ENCODE peak calls at places on chromosomes 1 and 21, in ten cellular contexts. One of them, this sample, is unnamed.

GRCh38 chr1:178126790-178127189 is 32.9 kb downstream of the RASAL2 start:
- DNase-seq in IMR-90: peak
- DNase-seq in tibial nerve: no peak
- DNase-seq in mammary epithelial cell: peak
- DNase-seq in heart left ventricle: no peak
- DNase-seq in PC-3: peak
- DNase-seq in A549: peak
- DNase-seq in cardiac muscle cell: no peak
- DNase-seq in spleen: no peak
- DNase-seq in Panc1: peak
- DNase-seq in this sample: no peak

GRCh38 chr1:43144228-43144627 is 27.9 kb downstream of the EBNA1BP2 start:
- DNase-seq in mammary epithelial cell: peak
- DNase-seq in cardiac muscle cell: no peak
- DNase-seq in heart left ventricle: no peak
- DNase-seq in Panc1: no peak
- DNase-seq in tibial nerve: no peak
- DNase-seq in PC-3: peak
- DNase-seq in spleen: no peak
- DNase-seq in A549: peak
- DNase-seq in IMR-90: peak
- DNase-seq in this sample: no peak

GRCh38 chr1:108691128-108691885 is 803 bp upstream of the PRPF38B start:
- DNase-seq in A549: no peak
- DNase-seq in Panc1: no peak
- DNase-seq in PC-3: no peak
- DNase-seq in tibial nerve: no peak
- DNase-seq in cardiac muscle cell: no peak
- DNase-seq in mammary epithelial cell: no peak
- DNase-seq in IMR-90: peak
- DNase-seq in spleen: no peak
- DNase-seq in heart left ventricle: no peak
- DNase-seq in this sample: no peak

GRCh38 chr21:37087188-37087587 is 14.1 kb downstream of the TTC3 start:
- DNase-seq in spleen: no peak
- DNase-seq in cardiac muscle cell: peak
- DNase-seq in heart left ventricle: no peak
- DNase-seq in mammary epithelial cell: peak
- DNase-seq in A549: peak
- DNase-seq in IMR-90: peak
- DNase-seq in tibial nerve: no peak
- DNase-seq in PC-3: peak
- DNase-seq in Panc1: no peak
- DNase-seq in this sample: no peak

GRCh38 chr1:155134858-155135415 is 715 bp upstream of the SLC50A1 start:
- DNase-seq in PC-3: peak
- DNase-seq in Panc1: peak
- DNase-seq in tibial nerve: peak
- DNase-seq in A549: peak
- DNase-seq in spleen: peak
- DNase-seq in heart left ventricle: peak
- DNase-seq in mammary epithelial cell: peak
- DNase-seq in cardiac muscle cell: peak
- DNase-seq in IMR-90: peak
- DNase-seq in this sample: peak

GRCh38 chr1:203185061-203185461 is 1.4 kb downstream of the CHI3L1 start:
- DNase-seq in A549: no peak
- DNase-seq in Panc1: no peak
- DNase-seq in mammary epithelial cell: no peak
- DNase-seq in spleen: no peak
- DNase-seq in heart left ventricle: no peak
- DNase-seq in tibial nerve: no peak
- DNase-seq in IMR-90: no peak
- DNase-seq in cardiac muscle cell: no peak
- DNase-seq in PC-3: no peak
- DNase-seq in this sample: no peak

GRCh38 chr1:33433509-33434362 is 2.8 kb upstream of the PHC2 start:
- DNase-seq in tibial nerve: no peak
- DNase-seq in PC-3: peak
- DNase-seq in spleen: no peak
- DNase-seq in Panc1: peak
- DNase-seq in A549: peak
- DNase-seq in IMR-90: peak
- DNase-seq in heart left ventricle: peak
- DNase-seq in mammary epithelial cell: peak
- DNase-seq in cardiac muscle cell: no peak
- DNase-seq in this sample: no peak

GRCh38 chr1:20339811-20340457 is 49.3 kb downstream of the VWA5B1 start:
- DNase-seq in cardiac muscle cell: no peak
- DNase-seq in Panc1: no peak
- DNase-seq in spleen: peak
- DNase-seq in PC-3: no peak
- DNase-seq in heart left ventricle: no peak
- DNase-seq in IMR-90: no peak
- DNase-seq in mammary epithelial cell: no peak
- DNase-seq in tibial nerve: no peak
- DNase-seq in A549: no peak
- DNase-seq in this sample: no peak

GRCh38 chr1:1538334-1538733 is 2.1 kb downstream of the TMEM240 start:
- DNase-seq in IMR-90: no peak
- DNase-seq in PC-3: no peak
- DNase-seq in tibial nerve: no peak
- DNase-seq in mammary epithelial cell: no peak
- DNase-seq in cardiac muscle cell: no peak
- DNase-seq in Panc1: no peak
- DNase-seq in A549: no peak
- DNase-seq in spleen: no peak
- DNase-seq in heart left ventricle: no peak
- DNase-seq in this sample: no peak

GRCh38 chr1:9717193-9718005 is 65.9 kb downstream of the PIK3CD start:
- DNase-seq in PC-3: no peak
- DNase-seq in cardiac muscle cell: peak
- DNase-seq in IMR-90: no peak
- DNase-seq in tibial nerve: peak
- DNase-seq in heart left ventricle: peak
- DNase-seq in mammary epithelial cell: no peak
- DNase-seq in spleen: peak
- DNase-seq in A549: no peak
- DNase-seq in Panc1: no peak
- DNase-seq in this sample: no peak

GRCh38 chr1:178039826-178040380 is 54.0 kb upstream of the RASAL2 start:
- DNase-seq in heart left ventricle: no peak
- DNase-seq in cardiac muscle cell: no peak
- DNase-seq in mammary epithelial cell: no peak
- DNase-seq in tibial nerve: no peak
- DNase-seq in IMR-90: no peak
- DNase-seq in spleen: no peak
- DNase-seq in Panc1: no peak
- DNase-seq in A549: peak
- DNase-seq in PC-3: no peak
- DNase-seq in this sample: no peak

GRCh38 chr1:201463071-201463552 is 5.9 kb downstream of the PHLDA3 start:
- DNase-seq in A549: peak
- DNase-seq in heart left ventricle: no peak
- DNase-seq in spleen: no peak
- DNase-seq in Panc1: no peak
- DNase-seq in tibial nerve: no peak
- DNase-seq in mammary epithelial cell: peak
- DNase-seq in cardiac muscle cell: peak
- DNase-seq in IMR-90: no peak
- DNase-seq in PC-3: peak
- DNase-seq in this sample: peak

GRCh38 chr1:105641407-105641806 is 1415.1 kb upstream of the PRMT6 start:
- DNase-seq in spleen: no peak
- DNase-seq in mammary epithelial cell: no peak
- DNase-seq in PC-3: peak
- DNase-seq in tibial nerve: no peak
- DNase-seq in IMR-90: no peak
- DNase-seq in heart left ventricle: no peak
- DNase-seq in A549: no peak
- DNase-seq in cardiac muscle cell: no peak
- DNase-seq in Panc1: no peak
- DNase-seq in this sample: no peak

GRCh38 chr21:40512590-40512989 is 334.4 kb downstream of the DSCAM start:
- DNase-seq in IMR-90: no peak
- DNase-seq in cardiac muscle cell: no peak
- DNase-seq in PC-3: peak
- DNase-seq in A549: no peak
- DNase-seq in heart left ventricle: no peak
- DNase-seq in mammary epithelial cell: no peak
- DNase-seq in Panc1: no peak
- DNase-seq in tibial nerve: no peak
- DNase-seq in spleen: no peak
- DNase-seq in this sample: no peak

GRCh38 chr1:23081376-23081775 is 62.1 kb downstream of the KDM1A start:
- DNase-seq in spleen: no peak
- DNase-seq in IMR-90: no peak
- DNase-seq in cardiac muscle cell: peak
- DNase-seq in PC-3: peak
- DNase-seq in mammary epithelial cell: no peak
- DNase-seq in Panc1: no peak
- DNase-seq in heart left ventricle: no peak
- DNase-seq in A549: peak
- DNase-seq in tibial nerve: no peak
- DNase-seq in this sample: no peak
- TF ChIP-seq CTCF in spleen: no peak
- TF ChIP-seq CTCF in IMR-90: no peak
- TF ChIP-seq CTCF in cardiac muscle cell: peak
- TF ChIP-seq CTCF in PC-3: peak
- TF ChIP-seq CTCF in mammary epithelial cell: peak
- TF ChIP-seq CTCF in Panc1: peak
- TF ChIP-seq CTCF in heart left ventricle: no peak
- TF ChIP-seq CTCF in A549: no peak
- TF ChIP-seq CTCF in tibial nerve: no peak
- TF ChIP-seq CTCF in this sample: no peak

DNA sequence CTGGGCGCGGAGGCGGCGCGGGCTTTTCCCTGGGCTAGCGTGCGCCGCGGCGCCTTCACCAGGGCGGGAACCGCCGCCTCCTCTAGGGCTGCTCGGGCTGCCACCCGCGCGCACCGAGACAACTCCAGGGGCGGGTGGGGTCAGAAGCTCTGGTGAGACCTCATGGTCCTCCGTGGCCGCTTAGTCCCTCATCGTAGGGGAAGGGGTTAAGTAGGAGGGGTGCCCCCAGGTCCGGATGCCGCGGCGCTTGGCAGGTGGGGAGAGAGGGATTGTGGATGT is 559 bp downstream of the SERTAD4 start:
- DNase-seq in heart left ventricle: peak
- DNase-seq in PC-3: peak
- DNase-seq in cardiac muscle cell: peak
- DNase-seq in Panc1: no peak
- DNase-seq in mammary epithelial cell: no peak
- DNase-seq in A549: no peak
- DNase-seq in IMR-90: no peak
- DNase-seq in spleen: no peak
- DNase-seq in tibial nerve: no peak
- DNase-seq in this sample: no peak
- H3K4me3 ChIP-seq in heart left ventricle: peak
- H3K4me3 ChIP-seq in PC-3: peak
- H3K4me3 ChIP-seq in cardiac muscle cell: peak
- H3K4me3 ChIP-seq in Panc1: peak
- H3K4me3 ChIP-seq in mammary epithelial cell: peak
- H3K4me3 ChIP-seq in A549: peak
- H3K4me3 ChIP-seq in IMR-90: peak
- H3K4me3 ChIP-seq in spleen: peak
- H3K4me3 ChIP-seq in tibial nerve: peak
- H3K4me3 ChIP-seq in this sample: peak

GRCh38 chr1:22259581-22260282 is 116.8 kb upstream of the WNT4 start:
- DNase-seq in mammary epithelial cell: no peak
- DNase-seq in cardiac muscle cell: no peak
- DNase-seq in heart left ventricle: no peak
- DNase-seq in tibial nerve: no peak
- DNase-seq in spleen: no peak
- DNase-seq in IMR-90: peak
- DNase-seq in PC-3: peak
- DNase-seq in A549: peak
- DNase-seq in Panc1: no peak
- DNase-seq in this sample: no peak

GRCh38 chr1:22257286-22258275 is 114.7 kb upstream of the WNT4 start:
- DNase-seq in heart left ventricle: no peak
- DNase-seq in IMR-90: no peak
- DNase-seq in A549: peak
- DNase-seq in tibial nerve: no peak
- DNase-seq in mammary epithelial cell: no peak
- DNase-seq in PC-3: peak
- DNase-seq in cardiac muscle cell: no peak
- DNase-seq in spleen: no peak
- DNase-seq in Panc1: no peak
- DNase-seq in this sample: no peak

GRCh38 chr1:22256213-22256512 is 113.3 kb upstream of the WNT4 start:
- DNase-seq in A549: no peak
- DNase-seq in cardiac muscle cell: no peak
- DNase-seq in IMR-90: no peak
- DNase-seq in PC-3: no peak
- DNase-seq in tibial nerve: no peak
- DNase-seq in spleen: no peak
- DNase-seq in heart left ventricle: no peak
- DNase-seq in Panc1: no peak
- DNase-seq in mammary epithelial cell: no peak
- DNase-seq in this sample: no peak

GRCh38 chr1:22260860-22261432 is 118.0 kb upstream of the WNT4 start:
- DNase-seq in tibial nerve: no peak
- DNase-seq in mammary epithelial cell: no peak
- DNase-seq in heart left ventricle: no peak
- DNase-seq in cardiac muscle cell: no peak
- DNase-seq in PC-3: no peak
- DNase-seq in A549: no peak
- DNase-seq in spleen: no peak
- DNase-seq in Panc1: no peak
- DNase-seq in IMR-90: no peak
- DNase-seq in this sample: no peak

DNA sequence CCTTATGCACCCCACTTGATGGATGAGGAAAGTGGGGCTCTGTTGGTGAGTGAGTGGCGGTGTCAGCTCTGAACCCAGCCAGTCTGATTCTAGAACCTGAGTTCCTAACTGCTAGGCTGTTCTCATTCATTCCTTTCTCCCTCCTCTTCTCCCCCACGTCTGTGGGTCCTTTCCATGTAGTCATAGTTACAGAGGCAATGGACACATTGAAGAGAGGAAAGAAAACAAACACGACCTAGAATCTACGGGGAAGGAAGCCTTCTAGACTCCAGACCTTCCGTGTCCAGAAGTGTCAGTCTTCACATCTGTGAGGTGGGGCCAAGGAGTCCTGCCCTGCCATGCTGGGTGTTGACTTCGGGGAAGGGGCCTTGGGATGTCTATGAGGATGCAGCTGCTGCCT is 115.8 kb upstream of the WNT4 start:
- DNase-seq in mammary epithelial cell: no peak
- DNase-seq in Panc1: no peak
- DNase-seq in cardiac muscle cell: no peak
- DNase-seq in tibial nerve: no peak
- DNase-seq in IMR-90: peak
- DNase-seq in PC-3: no peak
- DNase-seq in spleen: no peak
- DNase-seq in A549: no peak
- DNase-seq in heart left ventricle: no peak
- DNase-seq in this sample: no peak
- H3K27ac ChIP-seq in mammary epithelial cell: no peak
- H3K27ac ChIP-seq in Panc1: no peak
- H3K27ac ChIP-seq in cardiac muscle cell: no peak
- H3K27ac ChIP-seq in tibial nerve: no peak
- H3K27ac ChIP-seq in IMR-90: peak
- H3K27ac ChIP-seq in PC-3: peak
- H3K27ac ChIP-seq in spleen: no peak
- H3K27ac ChIP-seq in A549: peak
- H3K27ac ChIP-seq in heart left ventricle: no peak
- H3K27ac ChIP-seq in this sample: no peak

GRCh38 chr1:61569212-61569621 is 155.7 kb downstream of the TM2D1 start:
- DNase-seq in heart left ventricle: no peak
- DNase-seq in spleen: no peak
- DNase-seq in cardiac muscle cell: no peak
- DNase-seq in Panc1: no peak
- DNase-seq in PC-3: no peak
- DNase-seq in A549: no peak
- DNase-seq in mammary epithelial cell: no peak
- DNase-seq in IMR-90: no peak
- DNase-seq in tibial nerve: no peak
- DNase-seq in this sample: no peak
- TF ChIP-seq CTCF in heart left ventricle: no peak
- TF ChIP-seq CTCF in spleen: no peak
- TF ChIP-seq CTCF in cardiac muscle cell: no peak
- TF ChIP-seq CTCF in Panc1: no peak
- TF ChIP-seq CTCF in PC-3: no peak
- TF ChIP-seq CTCF in A549: no peak
- TF ChIP-seq CTCF in mammary epithelial cell: no peak
- TF ChIP-seq CTCF in IMR-90: no peak
- TF ChIP-seq CTCF in tibial nerve: no peak
- TF ChIP-seq CTCF in this sample: no peak

This sample was measured in coronary artery.